ENCODE peak calls at places on chromosome 17, in seven cellular contexts. D, L, I, U, X, H and O are unnamed samples.

GRCh38 chr17:77831497-77832179 is 126.9 kb upstream of the TNRC6C start:
- DNase-seq in D (no peak), L (no peak), I (peak), U (peak), X (peak), H (peak), O (peak)

GRCh38 chr17:15279011-15279477 is 13.9 kb upstream of the PMP22 start:
- DNase-seq in D (no peak), L (peak), I (peak), U (no peak), X (peak), H (peak), O (peak)

GRCh38 chr17:83055911-83056582 is 23.4 kb upstream of the METRNL start:
- DNase-seq in D (no peak), L (peak), I (peak), U (peak), X (peak), H (peak), O (no peak)

GRCh38 chr17:29140631-29141483 is 39.3 kb downstream of the MYO18A start:
- DNase-seq in D (peak), L (no peak), I (no peak), U (peak), X (no peak), H (no peak), O (no peak)

GRCh38 chr17:80477647-80478478 is 1.5 kb upstream of the NPTX1 start:
- DNase-seq in D (peak), L (peak), I (peak), U (no peak), X (no peak), H (no peak), O (no peak)

GRCh38 chr17:17435323-17435722 is 41.5 kb upstream of the MED9 start:
- DNase-seq in D (no peak), L (no peak), I (peak), U (no peak), X (peak), H (peak), O (no peak)

GRCh38 chr17:42266918-42267766 is 9.0 kb downstream of the STAT5B start:
- DNase-seq in D (no peak), L (peak), I (peak), U (no peak), X (no peak), H (peak), O (no peak)

GRCh38 chr17:75289832-75290337 is 652 bp upstream of the SLC25A19 start:
- DNase-seq in D (peak), L (peak), I (peak), U (peak), X (peak), H (no peak), O (no peak)

GRCh38 chr17:38873646-38874380 is 4.0 kb downstream of the LASP1 start:
- DNase-seq in D (no peak), L (no peak), I (no peak), U (no peak), X (no peak), H (no peak), O (no peak)

GRCh38 chr17:65154770-65155589 is 17.8 kb downstream of the RGS9 start:
- DNase-seq in D (no peak), L (peak), I (peak), U (no peak), X (peak), H (peak), O (peak)

GRCh38 chr17:13306310-13306962 is 288.6 kb upstream of the ELAC2 start:
- DNase-seq in D (peak), L (peak), I (peak), U (no peak), X (peak), H (peak), O (no peak)

GRCh38 chr17:39151680-39152058 is 232 bp upstream of the PLXDC1 start:
- DNase-seq in D (no peak), L (no peak), I (no peak), U (no peak), X (no peak), H (no peak), O (no peak)

GRCh38 chr17:42720996-42721583 is 23.8 kb downstream of the EZH1 start:
- DNase-seq in D (peak), L (peak), I (peak), U (no peak), X (peak), H (peak), O (no peak)

GRCh38 chr17:64679710-64680216 is 17.7 kb upstream of the SMURF2 start:
- DNase-seq in D (no peak), L (peak), I (peak), U (no peak), X (peak), H (peak), O (peak)

GRCh38 chr17:74012465-74012864 is 191.0 kb upstream of the RPL38 start:
- DNase-seq in D (no peak), L (no peak), I (no peak), U (no peak), X (no peak), H (no peak), O (no peak)

GRCh38 chr17:59746849-59747445 is 39.5 kb downstream of the VMP1 start:
- DNase-seq in D (peak), L (peak), I (peak), U (no peak), X (peak), H (no peak), O (no peak)

GRCh38 chr17:81616877-81617276 is 20.0 kb downstream of the NPLOC4 start:
- DNase-seq in D (no peak), L (no peak), I (no peak), U (no peak), X (no peak), H (no peak), O (no peak)

GRCh38 chr17:59859444-59860025 is 33.2 kb downstream of the TUBD1 start:
- DNase-seq in D (no peak), L (no peak), I (peak), U (no peak), X (peak), H (no peak), O (no peak)

GRCh38 chr17:81000631-81001357 is 9.2 kb downstream of the CHMP6 start:
- DNase-seq in D (no peak), L (no peak), I (no peak), U (no peak), X (no peak), H (no peak), O (no peak)

GRCh38 chr17:17724307-17724921 is 43.2 kb downstream of the RAI1 start:
- DNase-seq in D (peak), L (no peak), I (peak), U (no peak), X (no peak), H (no peak), O (no peak)

GRCh38 chr17:66691644-66692500 is 143.0 kb upstream of the CACNG5 start:
- DNase-seq in D (no peak), L (no peak), I (no peak), U (no peak), X (peak), H (peak), O (no peak)

GRCh38 chr17:77478899-77479298 is 338.1 kb downstream of the SEC14L1 start:
- DNase-seq in D (no peak), L (no peak), I (no peak), U (no peak), X (no peak), H (no peak), O (no peak)

GRCh38 chr17:79628861-79629547 is 18.2 kb upstream of the RBFOX3 start:
- DNase-seq in D (no peak), L (no peak), I (no peak), U (peak), X (no peak), H (no peak), O (no peak)

GRCh38 chr17:70028397-70028796 is 46.6 kb upstream of the KCNJ16 start:
- DNase-seq in D (no peak), L (no peak), I (no peak), U (no peak), X (no peak), H (no peak), O (no peak)

GRCh38 chr17:46726106-46726670 is 92.3 kb downstream of the WNT3 start:
- DNase-seq in D (no peak), L (no peak), I (peak), U (no peak), X (no peak), H (no peak), O (no peak)

GRCh38 chr17:77867308-77867781 is 91.2 kb upstream of the TNRC6C start:
- DNase-seq in D (no peak), L (no peak), I (no peak), U (peak), X (no peak), H (no peak), O (no peak)

GRCh38 chr17:77428020-77428781 is 287.4 kb downstream of the SEC14L1 start:
- DNase-seq in D (no peak), L (no peak), I (no peak), U (no peak), X (no peak), H (no peak), O (no peak)

GRCh38 chr17:66747561-66748275 is 87.2 kb upstream of the CACNG5 start:
- DNase-seq in D (no peak), L (peak), I (peak), U (peak), X (peak), H (peak), O (no peak)

GRCh38 chr17:18280766-18281165 is 20.3 kb downstream of the MIEF2 start:
- DNase-seq in D (no peak), L (no peak), I (no peak), U (no peak), X (no peak), H (no peak), O (no peak)

GRCh38 chr17:32518856-32519768 is 32.3 kb downstream of the CDK5R1 start:
- DNase-seq in D (peak), L (peak), I (peak), U (peak), X (peak), H (no peak), O (no peak)

GRCh38 chr17:74325743-74326379 is at the start of gene KIF19:
- DNase-seq in D (peak), L (no peak), I (peak), U (no peak), X (no peak), H (no peak), O (no peak)

DNA sequence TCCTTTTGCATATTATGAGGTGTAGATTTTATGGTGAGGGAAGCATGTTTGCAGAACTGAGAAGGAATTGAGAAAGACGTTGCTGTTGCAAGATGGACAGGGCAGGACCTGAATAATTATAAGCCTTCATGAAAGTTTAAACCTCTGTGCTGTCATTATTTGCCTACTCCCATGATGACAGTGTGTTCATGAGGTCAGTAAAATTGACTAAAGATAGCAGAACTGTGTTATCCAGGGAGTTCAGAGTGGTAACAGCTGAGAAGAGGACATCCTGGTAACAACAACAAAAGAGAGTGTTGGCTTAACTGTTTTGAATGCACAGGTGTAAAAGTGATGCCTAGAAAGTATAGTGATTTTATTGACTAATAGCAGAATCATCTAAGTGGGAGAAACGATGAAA is 45.3 kb upstream of the HLF start:
- DNase-seq in D (no peak), L (no peak), I (no peak), U (no peak), X (no peak), H (no peak), O (no peak)
- H3K4me3 ChIP-seq in D (no peak), L (no peak), I (no peak), U (no peak), X (no peak), H (no peak), O (no peak)

GRCh38 chr17:2054740-2055493 is at the start of gene HIC1:
- DNase-seq in D (peak), L (peak), I (peak), U (peak), X (peak), H (no peak), O (no peak)

GRCh38 chr17:2057130-2057713 is 2.3 kb downstream of the HIC1 start:
- DNase-seq in D (peak), L (no peak), I (no peak), U (no peak), X (no peak), H (no peak), O (no peak)

GRCh38 chr17:2055494-2056220 is 754 bp downstream of the HIC1 start:
- DNase-seq in D (no peak), L (no peak), I (no peak), U (no peak), X (no peak), H (no peak), O (no peak)

GRCh38 chr17:2057714-2058520 is 3.0 kb downstream of the HIC1 start:
- DNase-seq in D (no peak), L (no peak), I (no peak), U (no peak), X (no peak), H (no peak), O (no peak)

DNA sequence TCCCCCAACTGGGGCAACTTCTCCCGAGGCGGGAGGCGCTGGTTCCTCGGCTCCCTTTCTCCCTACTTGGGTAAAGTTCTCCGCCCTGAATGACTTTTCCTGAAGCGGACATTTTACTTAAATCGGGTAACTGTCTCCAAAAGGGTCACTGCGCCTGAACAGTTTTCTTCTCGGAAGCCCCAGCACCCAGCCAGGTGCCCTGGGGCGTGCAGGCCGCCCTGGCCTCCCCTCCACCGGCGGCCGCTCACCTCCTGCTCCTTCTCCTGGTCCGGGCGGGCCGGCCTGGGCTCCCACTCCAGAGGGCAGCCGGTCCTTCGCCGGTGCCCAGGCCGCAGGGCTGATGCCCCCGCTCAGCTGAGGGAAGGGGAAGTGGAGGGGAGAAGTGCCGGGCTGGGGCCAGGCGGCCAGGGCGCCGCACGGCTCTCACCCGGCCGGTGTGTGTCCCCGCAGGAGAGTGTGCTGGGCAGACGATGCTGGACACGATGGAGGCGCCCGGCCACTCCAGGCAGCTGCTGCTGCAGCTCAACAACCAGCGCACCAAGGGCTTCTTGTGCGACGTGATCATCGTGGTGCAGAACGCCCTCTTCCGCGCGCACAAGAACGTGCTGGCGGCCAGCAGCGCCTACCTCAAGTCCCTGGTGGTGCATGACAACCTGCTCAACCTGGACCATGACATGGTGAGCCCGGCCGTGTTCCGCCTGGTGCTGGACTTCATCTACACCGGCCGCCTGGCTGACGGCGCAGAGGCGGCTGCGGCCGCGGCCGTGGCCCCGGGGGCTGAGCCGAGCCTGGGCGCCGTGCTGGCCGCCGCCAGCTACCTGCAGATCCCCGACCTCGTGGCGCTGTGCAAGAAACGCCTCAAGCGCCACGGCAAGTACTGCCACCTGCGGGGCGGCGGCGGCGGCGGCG is 1.6 kb downstream of the HIC1 start:
- DNase-seq in D (peak), L (no peak), I (peak), U (no peak), X (no peak), H (no peak), O (no peak)
- TF ChIP-seq CTCF in D (no peak), L (no peak), I (no peak), U (no peak), X (no peak), H (no peak), O (no peak)

GRCh38 chr17:72107100-72107499 is 13.7 kb upstream of the SOX9 start:
- DNase-seq in D (no peak), L (no peak), I (no peak), U (no peak), X (no peak), H (no peak), O (no peak)

GRCh38 chr17:72113751-72114150 is 7.1 kb upstream of the SOX9 start:
- DNase-seq in D (no peak), L (no peak), I (no peak), U (no peak), X (no peak), H (no peak), O (no peak)

GRCh38 chr17:72110953-72111339 is 9.9 kb upstream of the SOX9 start:
- DNase-seq in D (no peak), L (no peak), I (no peak), U (no peak), X (peak), H (no peak), O (no peak)

GRCh38 chr17:72111374-72111773 is 9.4 kb upstream of the SOX9 start:
- DNase-seq in D (no peak), L (no peak), I (no peak), U (no peak), X (no peak), H (no peak), O (no peak)

DNA sequence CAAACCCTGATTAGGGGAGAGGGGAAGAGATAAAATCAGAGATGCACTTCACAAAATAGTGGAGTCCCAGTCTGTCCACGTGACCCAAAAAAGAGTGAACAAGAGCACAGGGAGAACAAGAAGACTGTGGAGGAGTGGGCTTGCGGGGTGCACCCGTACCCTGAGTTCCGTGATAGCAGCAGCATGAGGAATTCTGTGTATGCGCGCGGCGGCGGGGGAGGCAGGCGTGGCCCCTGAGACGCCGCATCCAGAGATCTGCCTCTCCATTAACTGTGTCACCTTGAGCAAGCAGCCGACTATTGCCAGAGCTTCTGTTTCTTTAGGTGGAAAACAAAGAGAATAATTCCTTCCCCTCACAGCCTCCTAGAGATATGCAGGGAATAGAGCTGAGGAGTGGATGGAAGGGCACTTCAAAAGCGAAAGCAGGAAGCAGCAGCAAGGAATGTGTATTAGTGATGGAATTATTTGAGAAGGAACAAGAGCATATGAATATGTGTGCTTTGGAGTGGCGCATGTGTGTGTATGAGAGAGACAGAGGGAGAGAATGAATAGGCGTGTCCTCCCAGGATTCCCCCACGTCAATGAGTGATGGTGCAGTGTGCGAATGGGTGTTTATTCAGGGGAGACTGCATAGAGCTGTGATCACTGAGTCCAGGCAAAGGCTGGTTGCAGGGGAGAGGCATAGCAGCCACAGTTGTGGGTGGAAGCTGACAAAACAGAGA is 10.4 kb upstream of the SOX9 start:
- DNase-seq in D (no peak), L (peak), I (no peak), U (no peak), X (no peak), H (no peak), O (no peak)
- H3K4me3 ChIP-seq in D (no peak), L (no peak), I (peak), U (peak), X (no peak), H (peak), O (no peak)

DNA sequence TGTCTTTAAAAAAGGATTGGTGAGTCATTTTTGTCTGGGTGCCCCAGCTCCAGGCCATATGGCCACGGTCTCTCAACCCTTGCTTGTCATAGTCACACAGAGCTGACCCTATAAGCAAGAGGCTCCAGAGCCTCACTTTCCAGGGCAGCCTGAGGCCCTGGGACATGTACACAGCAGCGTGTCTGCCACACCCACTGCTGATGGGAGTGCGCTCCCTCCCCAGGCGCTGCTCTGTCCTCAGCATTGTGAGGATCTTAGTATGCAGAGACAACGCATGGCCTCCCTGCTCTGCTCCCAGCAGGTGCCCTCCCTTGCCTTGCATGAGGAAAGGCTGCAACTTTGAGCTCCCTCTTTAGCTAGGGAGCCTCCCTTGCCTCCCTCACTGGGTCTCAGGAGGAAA is 80.8 kb upstream of the CRHR1 start:
- DNase-seq in D (no peak), L (no peak), I (no peak), U (no peak), X (peak), H (no peak), O (no peak)
- TF ChIP-seq CTCF in D (no peak), L (no peak), I (no peak), U (no peak), X (no peak), H (no peak), O (no peak)